ENCODE peak calls at places on chromosomes 6 and 20, in six cellular contexts. One of them, this sample, is unnamed.

GRCh38 chr20:15837563-15837962 is 735.7 kb downstream of the KIF16B start:
- DNase-seq in heart left ventricle: no peak
- DNase-seq in bronchial epithelial cell: no peak
- DNase-seq in foreskin fibroblast: no peak
- DNase-seq in MM.1S: no peak
- DNase-seq in AG09309: no peak
- DNase-seq in this sample: no peak

GRCh38 chr6:5994234-5994998 is 12.3 kb downstream of the NRN1 start:
- DNase-seq in heart left ventricle: no peak
- DNase-seq in bronchial epithelial cell: no peak
- DNase-seq in foreskin fibroblast: no peak
- DNase-seq in MM.1S: no peak
- DNase-seq in AG09309: no peak
- DNase-seq in this sample: no peak

GRCh38 chr20:15342987-15343639 is 1005.7 kb upstream of the FLRT3 start:
- DNase-seq in heart left ventricle: no peak
- DNase-seq in bronchial epithelial cell: no peak
- DNase-seq in foreskin fibroblast: peak
- DNase-seq in MM.1S: no peak
- DNase-seq in AG09309: no peak
- DNase-seq in this sample: no peak

GRCh38 chr6:31559958-31560696 is 12.0 kb upstream of the LTA start:
- DNase-seq in heart left ventricle: peak
- DNase-seq in bronchial epithelial cell: peak
- DNase-seq in foreskin fibroblast: peak
- DNase-seq in MM.1S: peak
- DNase-seq in AG09309: no peak
- DNase-seq in this sample: peak

GRCh38 chr6:67717281-67717680 is 917.8 kb upstream of the ADGRB3 start:
- DNase-seq in heart left ventricle: no peak
- DNase-seq in bronchial epithelial cell: no peak
- DNase-seq in foreskin fibroblast: peak
- DNase-seq in MM.1S: no peak
- DNase-seq in AG09309: no peak
- DNase-seq in this sample: no peak

GRCh38 chr6:55496201-55496600 is 82.8 kb downstream of the HMGCLL1 start:
- DNase-seq in heart left ventricle: no peak
- DNase-seq in bronchial epithelial cell: peak
- DNase-seq in foreskin fibroblast: peak
- DNase-seq in MM.1S: no peak
- DNase-seq in AG09309: no peak
- DNase-seq in this sample: no peak

GRCh38 chr6:11710221-11710836 is 68.3 kb downstream of the ADTRP start:
- DNase-seq in heart left ventricle: no peak
- DNase-seq in bronchial epithelial cell: peak
- DNase-seq in foreskin fibroblast: peak
- DNase-seq in MM.1S: no peak
- DNase-seq in AG09309: no peak
- DNase-seq in this sample: no peak

GRCh38 chr6:99458319-99458718 is 33.2 kb upstream of the PNISR start:
- DNase-seq in heart left ventricle: no peak
- DNase-seq in bronchial epithelial cell: peak
- DNase-seq in foreskin fibroblast: peak
- DNase-seq in MM.1S: peak
- DNase-seq in AG09309: no peak
- DNase-seq in this sample: no peak

GRCh38 chr6:138428943-138429616 is 25.1 kb downstream of the HEBP2 start:
- DNase-seq in heart left ventricle: no peak
- DNase-seq in bronchial epithelial cell: peak
- DNase-seq in foreskin fibroblast: peak
- DNase-seq in MM.1S: peak
- DNase-seq in AG09309: peak
- DNase-seq in this sample: no peak

GRCh38 chr20:42125426-42125825 is 507.2 kb upstream of the CHD6 start:
- DNase-seq in heart left ventricle: no peak
- DNase-seq in bronchial epithelial cell: no peak
- DNase-seq in foreskin fibroblast: no peak
- DNase-seq in MM.1S: peak
- DNase-seq in AG09309: no peak
- DNase-seq in this sample: no peak

GRCh38 chr6:1190361-1190760 is 121.5 kb upstream of the FOXQ1 start:
- DNase-seq in heart left ventricle: no peak
- DNase-seq in bronchial epithelial cell: peak
- DNase-seq in foreskin fibroblast: peak
- DNase-seq in MM.1S: no peak
- DNase-seq in AG09309: peak
- DNase-seq in this sample: no peak

GRCh38 chr6:73652637-73653570 is 888 bp downstream of the SLC17A5 start:
- DNase-seq in heart left ventricle: peak
- DNase-seq in bronchial epithelial cell: peak
- DNase-seq in foreskin fibroblast: peak
- DNase-seq in MM.1S: peak
- DNase-seq in AG09309: no peak
- DNase-seq in this sample: peak

GRCh38 chr6:161836643-161837448 is 563.0 kb upstream of the AGPAT4 start:
- DNase-seq in heart left ventricle: no peak
- DNase-seq in bronchial epithelial cell: no peak
- DNase-seq in foreskin fibroblast: peak
- DNase-seq in MM.1S: no peak
- DNase-seq in AG09309: no peak
- DNase-seq in this sample: no peak

GRCh38 chr6:161833099-161833860 is 559.4 kb upstream of the AGPAT4 start:
- DNase-seq in heart left ventricle: no peak
- DNase-seq in bronchial epithelial cell: no peak
- DNase-seq in foreskin fibroblast: no peak
- DNase-seq in MM.1S: no peak
- DNase-seq in AG09309: no peak
- DNase-seq in this sample: no peak

GRCh38 chr6:161837854-161838253 is 564.0 kb upstream of the AGPAT4 start:
- DNase-seq in heart left ventricle: no peak
- DNase-seq in bronchial epithelial cell: peak
- DNase-seq in foreskin fibroblast: peak
- DNase-seq in MM.1S: no peak
- DNase-seq in AG09309: no peak
- DNase-seq in this sample: no peak

GRCh38 chr6:161837449-161837735 is 563.5 kb upstream of the AGPAT4 start:
- DNase-seq in heart left ventricle: no peak
- DNase-seq in bronchial epithelial cell: no peak
- DNase-seq in foreskin fibroblast: no peak
- DNase-seq in MM.1S: no peak
- DNase-seq in AG09309: no peak
- DNase-seq in this sample: no peak

GRCh38 chr6:161835426-161836029 is 561.7 kb upstream of the AGPAT4 start:
- DNase-seq in heart left ventricle: no peak
- DNase-seq in bronchial epithelial cell: no peak
- DNase-seq in foreskin fibroblast: peak
- DNase-seq in MM.1S: no peak
- DNase-seq in AG09309: no peak
- DNase-seq in this sample: no peak
- TF ChIP-seq CTCF in heart left ventricle: no peak
- TF ChIP-seq CTCF in bronchial epithelial cell: no peak
- TF ChIP-seq CTCF in foreskin fibroblast: no peak
- TF ChIP-seq CTCF in MM.1S: no peak
- TF ChIP-seq CTCF in AG09309: no peak
- TF ChIP-seq CTCF in this sample: no peak

GRCh38 chr20:24149881-24150307 is 161.3 kb upstream of the GGTLC1 start:
- DNase-seq in heart left ventricle: peak
- DNase-seq in bronchial epithelial cell: no peak
- DNase-seq in foreskin fibroblast: no peak
- DNase-seq in MM.1S: no peak
- DNase-seq in AG09309: no peak
- DNase-seq in this sample: no peak
- TF ChIP-seq CTCF in heart left ventricle: peak
- TF ChIP-seq CTCF in bronchial epithelial cell: peak
- TF ChIP-seq CTCF in foreskin fibroblast: peak
- TF ChIP-seq CTCF in MM.1S: no peak
- TF ChIP-seq CTCF in AG09309: peak
- TF ChIP-seq CTCF in this sample: peak

DNA sequence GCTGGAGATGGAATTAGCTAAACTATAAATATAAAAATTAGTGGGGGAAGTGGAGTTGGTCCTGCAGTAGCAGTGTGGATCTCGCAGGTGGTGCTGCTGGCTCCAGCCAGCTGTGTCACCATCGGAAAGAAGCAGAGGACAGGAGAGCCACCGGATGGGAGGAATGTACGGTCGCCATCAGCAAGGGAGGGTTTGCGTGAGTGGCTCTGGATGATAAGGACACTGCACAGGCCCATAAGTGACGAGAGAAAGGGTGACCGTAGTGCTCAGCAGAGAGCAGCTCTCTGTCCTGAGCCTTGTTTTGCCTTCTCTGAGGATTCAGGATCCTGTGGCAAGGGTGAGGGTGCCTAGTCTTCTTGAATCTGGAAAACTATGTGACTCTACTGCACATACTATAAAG is 378.7 kb downstream of the ZFAND3 start:
- DNase-seq in heart left ventricle: no peak
- DNase-seq in bronchial epithelial cell: no peak
- DNase-seq in foreskin fibroblast: no peak
- DNase-seq in MM.1S: no peak
- DNase-seq in AG09309: no peak
- DNase-seq in this sample: no peak
- TF ChIP-seq CTCF in heart left ventricle: no peak
- TF ChIP-seq CTCF in bronchial epithelial cell: no peak
- TF ChIP-seq CTCF in foreskin fibroblast: no peak
- TF ChIP-seq CTCF in MM.1S: no peak
- TF ChIP-seq CTCF in AG09309: no peak
- TF ChIP-seq CTCF in this sample: no peak

DNA sequence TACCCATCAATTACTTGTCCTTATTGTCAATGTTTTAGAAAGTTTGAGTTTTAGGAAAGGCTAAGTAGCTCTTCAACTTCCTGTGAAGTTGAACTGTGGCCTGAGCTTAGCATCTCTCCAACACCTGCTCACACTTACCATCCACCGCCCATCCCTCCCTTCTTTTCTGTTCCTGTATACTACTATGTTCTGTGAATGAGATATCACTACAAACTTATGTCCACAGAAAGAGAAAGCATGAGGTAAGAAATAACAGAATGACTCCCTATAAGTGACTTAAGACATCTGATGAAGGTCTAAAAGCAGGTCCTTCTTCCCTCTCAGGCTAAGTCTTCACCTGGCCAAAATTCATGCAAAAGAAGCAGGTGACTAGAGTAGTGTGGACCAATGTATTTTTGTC is 246.3 kb upstream of the PREP start:
- DNase-seq in heart left ventricle: no peak
- DNase-seq in bronchial epithelial cell: no peak
- DNase-seq in foreskin fibroblast: no peak
- DNase-seq in MM.1S: no peak
- DNase-seq in AG09309: no peak
- DNase-seq in this sample: no peak
- TF ChIP-seq CTCF in heart left ventricle: no peak
- TF ChIP-seq CTCF in bronchial epithelial cell: no peak
- TF ChIP-seq CTCF in foreskin fibroblast: no peak
- TF ChIP-seq CTCF in MM.1S: no peak
- TF ChIP-seq CTCF in AG09309: no peak
- TF ChIP-seq CTCF in this sample: no peak

GRCh38 chr6:36392621-36393020 is 5.2 kb upstream of the ETV7 start:
- DNase-seq in heart left ventricle: no peak
- DNase-seq in bronchial epithelial cell: no peak
- DNase-seq in foreskin fibroblast: no peak
- DNase-seq in MM.1S: no peak
- DNase-seq in AG09309: no peak
- DNase-seq in this sample: no peak
- TF ChIP-seq CTCF in heart left ventricle: no peak
- TF ChIP-seq CTCF in bronchial epithelial cell: no peak
- TF ChIP-seq CTCF in foreskin fibroblast: no peak
- TF ChIP-seq CTCF in MM.1S: no peak
- TF ChIP-seq CTCF in AG09309: no peak
- TF ChIP-seq CTCF in this sample: no peak

GRCh38 chr6:159874475-159874874 is 16.3 kb upstream of the MAS1 start:
- DNase-seq in heart left ventricle: peak
- DNase-seq in bronchial epithelial cell: no peak
- DNase-seq in foreskin fibroblast: peak
- DNase-seq in MM.1S: no peak
- DNase-seq in AG09309: no peak
- DNase-seq in this sample: no peak

GRCh38 chr6:159877256-159877808 is 13.5 kb upstream of the MAS1 start:
- DNase-seq in heart left ventricle: no peak
- DNase-seq in bronchial epithelial cell: no peak
- DNase-seq in foreskin fibroblast: no peak
- DNase-seq in MM.1S: no peak
- DNase-seq in AG09309: no peak
- DNase-seq in this sample: no peak

GRCh38 chr6:159871911-159872310 is 18.9 kb upstream of the MAS1 start:
- DNase-seq in heart left ventricle: no peak
- DNase-seq in bronchial epithelial cell: no peak
- DNase-seq in foreskin fibroblast: no peak
- DNase-seq in MM.1S: no peak
- DNase-seq in AG09309: no peak
- DNase-seq in this sample: no peak

GRCh38 chr6:159878341-159878740 is 12.4 kb upstream of the MAS1 start:
- DNase-seq in heart left ventricle: no peak
- DNase-seq in bronchial epithelial cell: no peak
- DNase-seq in foreskin fibroblast: no peak
- DNase-seq in MM.1S: no peak
- DNase-seq in AG09309: no peak
- DNase-seq in this sample: no peak

GRCh38 chr6:159875194-159875593 is 15.6 kb upstream of the MAS1 start:
- DNase-seq in heart left ventricle: no peak
- DNase-seq in bronchial epithelial cell: no peak
- DNase-seq in foreskin fibroblast: no peak
- DNase-seq in MM.1S: no peak
- DNase-seq in AG09309: no peak
- DNase-seq in this sample: no peak
- TF ChIP-seq CTCF in heart left ventricle: no peak
- TF ChIP-seq CTCF in bronchial epithelial cell: no peak
- TF ChIP-seq CTCF in foreskin fibroblast: no peak
- TF ChIP-seq CTCF in MM.1S: no peak
- TF ChIP-seq CTCF in AG09309: no peak
- TF ChIP-seq CTCF in this sample: no peak

GRCh38 chr6:136037885-136038460 is 186.5 kb downstream of the PDE7B start:
- DNase-seq in heart left ventricle: peak
- DNase-seq in bronchial epithelial cell: no peak
- DNase-seq in foreskin fibroblast: peak
- DNase-seq in MM.1S: no peak
- DNase-seq in AG09309: peak
- DNase-seq in this sample: no peak
- TF ChIP-seq CTCF in heart left ventricle: peak
- TF ChIP-seq CTCF in bronchial epithelial cell: peak
- TF ChIP-seq CTCF in foreskin fibroblast: peak
- TF ChIP-seq CTCF in MM.1S: no peak
- TF ChIP-seq CTCF in AG09309: peak
- TF ChIP-seq CTCF in this sample: no peak

This sample was measured in natural killer cell.